ENCODE peak calls at places on chromosomes 11 and 22, in nine cellular contexts. M is WTC11, P is psoas muscle, X is NB4, I is GM10248, E is fibroblast of villous mesenchyme, F is A673, Z is endothelial cell, K is dorsolateral prefrontal cortex. J is an unnamed sample.

GRCh38 chr11:123255909-123256308 is 60.9 kb upstream of the CLMP start:
- DNase-seq in Z (no peak), I (no peak), K (no peak), F (no peak), P (no peak), E (no peak), X (no peak), M (peak), J (no peak)

GRCh38 chr11:97832451-97832850 is 1188.3 kb upstream of the CNTN5 start:
- DNase-seq in X (no peak), F (no peak), E (no peak), P (no peak), I (no peak), K (no peak), M (no peak), Z (no peak), J (no peak)

GRCh38 chr11:83836883-83837654 is 550.9 kb upstream of the CCDC90B start:
- DNase-seq in F (peak), I (peak), P (peak), M (peak), K (peak), X (peak), Z (peak), E (peak), J (peak)

GRCh38 chr22:22167791-22168189 is 76.8 kb upstream of the VPREB1 start:
- DNase-seq in F (no peak), X (no peak), E (no peak), P (no peak), Z (no peak), I (peak), K (no peak), M (no peak), J (no peak)

GRCh38 chr11:71447791-71448256 is 369 bp downstream of the DHCR7 start:
- DNase-seq in P (peak), E (no peak), F (peak), X (peak), M (peak), Z (peak), K (peak), I (peak), J (no peak)

GRCh38 chr22:31082606-31083376 is 1.7 kb downstream of the SMTN start:
- DNase-seq in F (peak), E (peak), Z (peak), X (peak), I (no peak), M (peak), K (no peak), P (peak), J (no peak)

GRCh38 chr22:42962295-42963230 is 52.4 kb downstream of the PACSIN2 start:
- DNase-seq in P (no peak), M (no peak), Z (no peak), X (peak), I (no peak), E (peak), F (no peak), K (no peak), J (no peak)

GRCh38 chr11:40290031-40290650 is 1169.3 kb downstream of the LRRC4C start:
- DNase-seq in E (no peak), F (peak), Z (no peak), X (no peak), P (no peak), I (no peak), K (no peak), M (no peak), J (no peak)

GRCh38 chr22:47153854-47154542 is 391.5 kb downstream of the TBC1D22A start:
- DNase-seq in M (no peak), F (no peak), P (no peak), I (no peak), K (no peak), E (no peak), X (peak), Z (no peak), J (no peak)

GRCh38 chr11:105179542-105180278 is 40.1 kb upstream of the CARD18 start:
- DNase-seq in P (no peak), E (no peak), X (no peak), Z (no peak), I (no peak), F (no peak), K (no peak), M (no peak), J (no peak)

GRCh38 chr11:17413414-17414316 is 25.2 kb upstream of the KCNJ11 start:
- DNase-seq in K (no peak), M (no peak), F (no peak), I (no peak), Z (no peak), E (no peak), P (no peak), X (no peak), J (no peak)

GRCh38 chr22:28025333-28025732 is 106.3 kb upstream of the PITPNB start:
- DNase-seq in Z (no peak), E (no peak), P (no peak), F (no peak), I (no peak), M (no peak), X (no peak), K (peak), J (no peak)

GRCh38 chr11:102318469-102318868 is 1.2 kb downstream of the BIRC3 start:
- DNase-seq in M (no peak), P (no peak), E (no peak), K (no peak), I (no peak), X (no peak), Z (no peak), F (no peak), J (no peak)

GRCh38 chr11:69732910-69733309 is 29.1 kb upstream of the FGF19 start:
- DNase-seq in P (no peak), Z (no peak), F (no peak), E (no peak), K (no peak), M (no peak), I (no peak), X (no peak), J (no peak)

GRCh38 chr22:43426816-43427215 is 15.0 kb downstream of the MPPED1 start:
- DNase-seq in I (no peak), Z (no peak), M (no peak), K (no peak), E (no peak), X (no peak), F (no peak), P (no peak), J (no peak)

GRCh38 chr11:7019500-7020182 is 505 bp downstream of the ZNF214 start:
- DNase-seq in I (no peak), Z (peak), E (peak), M (peak), K (peak), P (peak), X (no peak), F (no peak), J (no peak)

GRCh38 chr11:33045551-33046255 is 6.3 kb downstream of the TCP11L1 start:
- DNase-seq in X (no peak), I (no peak), E (no peak), Z (no peak), M (no peak), F (peak), K (no peak), P (no peak), J (no peak)

GRCh38 chr22:47606426-47606825 is 844.0 kb downstream of the TBC1D22A start:
- DNase-seq in X (no peak), I (no peak), Z (no peak), P (no peak), K (no peak), F (no peak), E (no peak), M (no peak), J (no peak)

GRCh38 chr22:29267462-29267857 is 321 bp downstream of the RHBDD3 start:
- DNase-seq in Z (no peak), M (no peak), X (no peak), F (no peak), P (no peak), K (no peak), I (no peak), E (no peak), J (no peak)

GRCh38 chr11:9716275-9717039 is 52.6 kb downstream of the SWAP70 start:
- DNase-seq in F (peak), X (peak), E (peak), P (no peak), M (no peak), I (peak), Z (no peak), K (no peak), J (no peak)

GRCh38 chr11:76788661-76789442 is 5.7 kb downstream of the TSKU start:
- DNase-seq in K (peak), X (no peak), P (no peak), F (no peak), I (no peak), Z (no peak), E (no peak), M (no peak), J (no peak)

GRCh38 chr22:49768511-49768910 is 59.2 kb downstream of the BRD1 start:
- DNase-seq in M (peak), X (no peak), P (peak), E (no peak), I (no peak), F (no peak), Z (no peak), K (no peak), J (no peak)

GRCh38 chr11:24900524-24900923 is 403.7 kb downstream of the LUZP2 start:
- DNase-seq in X (no peak), M (no peak), K (no peak), I (peak), P (no peak), E (no peak), Z (no peak), F (no peak), J (no peak)

GRCh38 chr22:36355894-36356293 is 31.9 kb downstream of the MYH9 start:
- DNase-seq in Z (no peak), E (no peak), I (no peak), K (no peak), X (no peak), M (no peak), P (no peak), F (no peak), J (no peak)

GRCh38 chr22:36355362-36355761 is 32.4 kb downstream of the MYH9 start:
- DNase-seq in Z (no peak), P (no peak), I (no peak), K (no peak), X (peak), E (peak), F (no peak), M (no peak), J (no peak)

GRCh38 chr22:36351921-36352774 is 35.6 kb downstream of the MYH9 start:
- DNase-seq in K (no peak), X (no peak), Z (no peak), P (no peak), M (no peak), I (no peak), F (no peak), E (no peak), J (no peak)

GRCh38 chr22:36350751-36351594 is 36.8 kb downstream of the MYH9 start:
- DNase-seq in Z (no peak), E (no peak), I (no peak), K (no peak), F (no peak), M (no peak), P (no peak), X (no peak), J (no peak)

DNA sequence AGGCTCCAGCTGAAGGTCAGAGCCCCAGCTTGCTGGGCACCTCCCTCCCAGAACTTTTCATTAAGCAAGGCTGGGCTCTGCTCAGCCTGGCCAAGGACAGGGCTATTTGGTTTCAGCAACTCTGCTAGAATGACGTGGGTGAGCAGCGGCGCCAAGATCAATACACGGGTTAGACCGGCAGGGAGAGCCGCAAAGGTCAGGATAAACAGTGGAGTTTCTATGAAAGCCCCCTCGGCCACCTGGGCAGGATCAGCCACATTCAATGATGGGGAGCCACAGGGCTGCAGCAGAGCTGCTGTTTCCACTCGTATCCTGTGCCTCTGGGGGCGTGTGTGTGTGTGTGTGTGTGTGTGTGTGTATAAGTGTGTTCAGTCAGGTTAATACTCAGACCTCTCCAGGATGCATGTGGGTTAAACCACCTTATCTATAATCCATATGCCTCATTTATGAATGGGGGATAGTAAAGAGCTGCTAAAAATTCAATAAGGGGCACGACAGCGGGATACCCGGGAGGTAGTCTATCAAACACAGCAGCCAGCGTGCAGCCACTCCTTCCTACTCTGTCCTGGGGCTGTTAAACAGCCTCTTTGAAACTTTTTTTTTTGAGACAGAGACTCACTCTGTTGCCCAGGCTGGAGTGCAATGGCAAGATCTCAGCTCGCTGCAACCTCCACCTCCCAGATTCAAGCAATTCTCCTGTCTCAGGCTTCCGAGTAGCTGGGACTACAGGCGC is 34.8 kb downstream of the MYH9 start:
- DNase-seq in E (peak), K (no peak), I (no peak), X (no peak), F (no peak), M (no peak), P (peak), Z (no peak), J (no peak)
- TF ChIP-seq CTCF in E (no peak), K (no peak), I (no peak), X (no peak), F (no peak), M (no peak), P (no peak), Z (no peak), J (no peak)

GRCh38 chr11:119491753-119492455 is 68.9 kb upstream of the THY1 start:
- DNase-seq in F (peak), X (no peak), I (no peak), Z (peak), P (no peak), E (peak), M (no peak), K (peak), J (no peak)
- TF ChIP-seq CTCF in F (peak), X (no peak), I (no peak), Z (peak), P (no peak), E (peak), M (no peak), K (peak), J (peak)

GRCh38 chr11:109972181-109972715 is 120.9 kb upstream of the ZC3H12C start:
- DNase-seq in E (no peak), I (peak), M (no peak), F (peak), Z (no peak), K (no peak), P (no peak), X (no peak), J (no peak)

GRCh38 chr11:109970516-109971183 is 122.5 kb upstream of the ZC3H12C start:
- DNase-seq in F (no peak), E (no peak), Z (no peak), K (no peak), M (no peak), P (no peak), I (peak), X (no peak), J (no peak)

GRCh38 chr11:109972939-109973338 is 120.3 kb upstream of the ZC3H12C start:
- DNase-seq in M (no peak), E (no peak), X (peak), K (no peak), F (no peak), Z (no peak), I (no peak), P (no peak), J (no peak)

GRCh38 chr11:109968781-109969180 is 124.4 kb upstream of the ZC3H12C start:
- DNase-seq in X (peak), E (no peak), K (no peak), Z (no peak), I (no peak), M (no peak), F (no peak), P (no peak), J (no peak)

DNA sequence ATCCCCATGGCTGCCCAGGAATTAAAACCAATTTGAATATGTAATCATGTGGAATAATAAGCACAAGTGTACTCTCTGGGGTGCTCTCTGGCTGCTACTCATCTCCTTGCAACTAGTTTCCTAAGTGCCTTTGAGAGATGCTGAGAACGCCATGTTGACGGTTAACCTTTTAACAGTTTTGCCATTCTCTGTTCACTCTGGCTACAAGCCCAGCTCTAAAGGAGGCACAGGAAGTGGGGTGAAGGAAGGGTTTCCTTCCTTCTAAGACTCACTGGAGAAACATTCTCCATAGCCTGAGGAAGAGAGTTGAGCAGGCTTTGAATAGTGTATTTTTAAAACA is 122.0 kb upstream of the ZC3H12C start:
- DNase-seq in Z (no peak), F (peak), M (no peak), P (no peak), I (no peak), X (no peak), K (no peak), E (peak), J (no peak)
- TF ChIP-seq CTCF in Z (no peak), F (no peak), M (no peak), P (no peak), I (no peak), X (no peak), K (no peak), E (no peak), J (no peak)

DNA sequence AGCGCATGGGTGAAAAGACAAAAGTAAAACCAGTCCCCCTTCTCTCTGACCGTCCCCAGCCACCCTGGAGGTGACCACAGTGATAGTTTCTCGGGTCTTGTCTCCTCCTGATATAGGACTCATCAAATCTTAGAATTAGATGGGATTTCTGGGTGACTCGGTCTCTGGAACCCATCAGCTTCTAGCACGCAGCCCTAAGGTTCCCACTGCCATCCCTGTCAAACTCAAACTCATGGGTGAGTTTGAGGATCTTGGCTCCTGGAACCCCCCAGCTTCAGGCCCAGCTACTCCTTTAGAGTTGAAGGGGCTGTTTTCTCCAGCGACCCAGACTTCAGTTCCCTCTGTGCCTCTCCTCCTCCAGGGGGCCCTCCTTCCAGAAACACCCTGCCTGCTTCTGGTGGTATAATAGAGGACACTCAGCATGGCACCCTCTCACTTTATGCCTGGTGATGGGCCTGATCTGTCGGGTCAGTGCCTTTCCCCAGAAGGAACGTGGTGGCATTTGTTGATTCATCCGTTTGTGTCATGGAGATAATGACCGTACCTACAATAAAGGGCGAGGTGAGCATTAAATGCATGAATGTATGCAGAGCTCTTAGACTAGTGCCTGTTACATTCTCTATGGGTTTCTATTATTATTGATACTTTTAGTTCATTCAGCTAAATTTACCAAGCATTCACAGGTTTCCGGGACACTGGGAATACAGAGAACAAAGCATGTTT is 31.7 kb downstream of the MCM5 start:
- DNase-seq in P (no peak), E (no peak), I (no peak), K (no peak), Z (no peak), X (no peak), F (no peak), M (no peak), J (no peak)
- TF ChIP-seq CTCF in P (no peak), E (peak), I (no peak), K (no peak), Z (no peak), X (no peak), F (no peak), M (no peak), J (no peak)

GRCh38 chr11:31160504-31161422 is 208.8 kb downstream of the DCDC1 start:
- DNase-seq in E (no peak), K (no peak), X (no peak), M (no peak), F (peak), Z (peak), P (no peak), I (no peak), J (no peak)
- TF ChIP-seq CTCF in E (no peak), K (peak), X (no peak), M (peak), F (peak), Z (peak), P (peak), I (no peak), J (no peak)

J was measured in D721Med.